ENCODE peak calls at places on chromosomes 1 and 21, in seven cellular contexts. Y is CD4-positive, alpha-beta T cell; X is ELR; K is GF-D8; S is CD8-positive, alpha-beta T cell; D is RPMI7951; M is body of pancreas. L is an unnamed sample.

GRCh38 chr1:58065520-58065919 is 481.0 kb downstream of the OMA1 start:
- DNase-seq in Y (no peak), X (no peak), K (no peak), S (no peak), D (no peak), M (no peak), L (no peak)

GRCh38 chr1:97820470-97821188 is 100.2 kb downstream of the DPYD start:
- DNase-seq in Y (no peak), X (peak), K (peak), S (no peak), D (peak), M (no peak), L (peak)

GRCh38 chr1:32865639-32866038 is 5.1 kb downstream of the FNDC5 start:
- DNase-seq in Y (no peak), X (no peak), K (no peak), S (no peak), D (no peak), M (no peak), L (no peak)

GRCh38 chr1:103129796-103130195 is 21.5 kb upstream of the COL11A1 start:
- DNase-seq in Y (no peak), X (peak), K (no peak), S (no peak), D (no peak), M (no peak), L (peak)

GRCh38 chr1:68015369-68015768 is 35.1 kb downstream of the DIRAS3 start:
- DNase-seq in Y (no peak), X (no peak), K (no peak), S (no peak), D (peak), M (no peak), L (no peak)

GRCh38 chr1:78101514-78101913 is 55.7 kb downstream of the GIPC2 start:
- DNase-seq in Y (no peak), X (peak), K (no peak), S (no peak), D (peak), M (peak), L (peak)

GRCh38 chr1:214516434-214517326 is 34.7 kb downstream of the PTPN14 start:
- DNase-seq in Y (no peak), X (no peak), K (no peak), S (no peak), D (no peak), M (no peak), L (peak)

GRCh38 chr1:110155878-110156522 is 5.7 kb downstream of the SLC6A17 start:
- DNase-seq in Y (peak), X (peak), K (no peak), S (peak), D (peak), M (peak), L (peak)

GRCh38 chr1:53949023-53949611 is 3.0 kb downstream of the LRRC42 start:
- DNase-seq in Y (no peak), X (peak), K (no peak), S (no peak), D (peak), M (peak), L (peak)

GRCh38 chr1:71522721-71523120 is 441.9 kb upstream of the ZRANB2 start:
- DNase-seq in Y (no peak), X (no peak), K (no peak), S (no peak), D (no peak), M (no peak), L (peak)

GRCh38 chr1:56255516-56256181 is 323.7 kb downstream of the PLPP3 start:
- DNase-seq in Y (no peak), X (no peak), K (no peak), S (no peak), D (peak), M (peak), L (peak)

GRCh38 chr1:31122101-31122735 is 56.7 kb upstream of the PUM1 start:
- DNase-seq in Y (no peak), X (no peak), K (no peak), S (no peak), D (peak), M (no peak), L (peak)

GRCh38 chr1:21927531-21928237 is 9.4 kb downstream of the HSPG2 start:
- DNase-seq in Y (no peak), X (no peak), K (no peak), S (no peak), D (no peak), M (no peak), L (peak)

GRCh38 chr1:6860401-6860800 is 75.1 kb downstream of the CAMTA1 start:
- DNase-seq in Y (no peak), X (peak), K (no peak), S (no peak), D (peak), M (no peak), L (peak)

GRCh38 chr1:88729297-88729696 is 45.2 kb downstream of the PKN2 start:
- DNase-seq in Y (no peak), X (no peak), K (no peak), S (no peak), D (no peak), M (no peak), L (no peak)

GRCh38 chr1:37537378-37537777 is 16.7 kb downstream of the SNIP1 start:
- DNase-seq in Y (no peak), X (peak), K (no peak), S (no peak), D (peak), M (peak), L (peak)

GRCh38 chr21:14273736-14274538 is 58.0 kb downstream of the RBM11 start:
- DNase-seq in Y (no peak), X (no peak), K (no peak), S (no peak), D (no peak), M (peak), L (no peak)

GRCh38 chr1:55877440-55878232 is 662.5 kb upstream of the USP24 start:
- DNase-seq in Y (no peak), X (peak), K (no peak), S (no peak), D (peak), M (no peak), L (peak)

GRCh38 chr1:22341791-22342605 is 109.7 kb upstream of the ZBTB40 start:
- DNase-seq in Y (no peak), X (peak), K (no peak), S (no peak), D (peak), M (peak), L (peak)

GRCh38 chr1:2372551-2373490 is 18.5 kb downstream of the MORN1 start:
- DNase-seq in Y (no peak), X (peak), K (no peak), S (no peak), D (peak), M (peak), L (peak)